ENCODE peak calls at places on chromosomes 7 and 10, in nine cellular contexts. R is IMR-90; N is spleen; B is fibroblast of lung; A is CD4-positive, CD25-positive, alpha-beta regulatory T cell; H is MM.1S; J is A549; Q is hepatocyte; S is transverse colon. K is an unnamed sample. For H3K4me1, the result is how much of the 10 kb centered on the place peaks cover.

GRCh38 chr7:44854644-44855364 is 6.9 kb upstream of the H2AZ2 start:
- DNase-seq in R (peak), N (no peak), B (peak), A (no peak), H (no peak), J (no peak), Q (no peak), S (no peak), K (no peak)

GRCh38 chr10:47038881-47039557 is 127.8 kb downstream of the PTPN20 start:
- DNase-seq in R (no peak), N (peak), B (no peak), A (no peak), H (no peak), J (no peak), Q (peak), S (no peak), K (no peak)

GRCh38 chr7:70355591-70356323 is 757.5 kb downstream of the AUTS2 start:
- DNase-seq in R (no peak), N (no peak), B (no peak), A (no peak), H (no peak), J (no peak), Q (no peak), S (no peak), K (no peak)

GRCh38 chr10:28291881-28292297 is 11.0 kb downstream of the MPP7 start:
- DNase-seq in R (peak), N (no peak), B (peak), A (no peak), H (no peak), J (no peak), Q (peak), S (no peak), K (no peak)

GRCh38 chr7:12571691-12572090 is 1.2 kb downstream of the SCIN start:
- DNase-seq in R (no peak), N (no peak), B (no peak), A (no peak), H (no peak), J (no peak), Q (no peak), S (no peak), K (no peak)

GRCh38 chr7:48636391-48637015 is 287.8 kb upstream of the CDC14C start:
- DNase-seq in R (no peak), N (no peak), B (peak), A (no peak), H (no peak), J (no peak), Q (no peak), S (no peak), K (no peak)

GRCh38 chr7:77685219-77685618 is 11.0 kb upstream of the RSBN1L start:
- DNase-seq in R (no peak), N (no peak), B (no peak), A (no peak), H (peak), J (no peak), Q (peak), S (peak), K (no peak)

GRCh38 chr7:74364061-74364460 is 74.9 kb downstream of the CLIP2 start:
- DNase-seq in R (no peak), N (no peak), B (no peak), A (no peak), H (no peak), J (peak), Q (no peak), S (no peak), K (no peak)

GRCh38 chr7:98996162-98996552 is 117.8 kb downstream of the TRRAP start:
- DNase-seq in R (no peak), N (no peak), B (no peak), A (no peak), H (no peak), J (no peak), Q (no peak), S (no peak), K (no peak)

GRCh38 chr7:102471791-102472125 is 7.0 kb downstream of the POLR2J start:
- DNase-seq in R (no peak), N (peak), B (no peak), A (no peak), H (peak), J (no peak), Q (no peak), S (no peak), K (no peak)

GRCh38 chr7:84877943-84878595 is 308.8 kb downstream of the SEMA3D start:
- DNase-seq in R (no peak), N (no peak), B (no peak), A (no peak), H (no peak), J (no peak), Q (no peak), S (no peak), K (no peak)

GRCh38 chr10:29703276-29703675 is 68.5 kb upstream of the SVIL start:
- DNase-seq in R (no peak), N (no peak), B (peak), A (no peak), H (no peak), J (no peak), Q (peak), S (no peak), K (no peak)

GRCh38 chr7:131381069-131381838 is 53.6 kb downstream of the MKLN1 start:
- DNase-seq in R (peak), N (no peak), B (peak), A (no peak), H (no peak), J (no peak), Q (no peak), S (no peak), K (no peak)

GRCh38 chr10:51257511-51258248 is 183.4 kb downstream of the PRKG1 start:
- DNase-seq in R (peak), N (no peak), B (peak), A (no peak), H (no peak), J (no peak), Q (no peak), S (no peak), K (no peak)

GRCh38 chr7:66306243-66306642 is 101.1 kb downstream of the TPST1 start:
- DNase-seq in R (peak), N (no peak), B (peak), A (no peak), H (no peak), J (no peak), Q (no peak), S (no peak), K (no peak)

DNA sequence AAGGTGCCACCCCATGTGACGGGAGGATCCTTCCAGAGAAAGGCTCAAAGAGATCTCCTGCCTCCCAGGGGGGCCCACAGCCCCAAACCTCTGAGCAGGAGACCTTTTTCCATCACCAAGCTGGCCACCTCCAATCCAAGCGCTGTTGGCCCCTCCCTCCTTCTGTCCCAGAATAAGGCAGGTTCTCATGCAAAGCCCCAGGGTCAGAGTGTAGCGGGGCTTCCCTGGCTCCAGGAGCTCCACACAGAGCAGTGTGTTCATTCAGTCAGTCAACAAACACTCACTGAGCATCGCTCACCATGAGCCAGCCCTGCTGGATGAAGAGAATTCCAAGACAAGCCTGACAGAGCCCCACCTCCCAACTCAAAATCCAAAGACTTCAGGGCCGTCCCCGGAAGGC is 39.0 kb downstream of the TNRC18 start:
- DNase-seq in R (no peak), N (no peak), B (no peak), A (no peak), H (no peak), J (no peak), Q (no peak), S (no peak), K (no peak)
- H3K4me1 ChIP-seq in R (under half), N (half or more), B (under half), A (under half), H (under half), J (under half), Q (under half), S (under half), K (under half)

GRCh38 chr10:62046522-62047239 is 145.2 kb downstream of the ARID5B start:
- DNase-seq in R (peak), N (no peak), B (peak), A (peak), H (peak), J (no peak), Q (peak), S (no peak), K (no peak)

GRCh38 chr10:62045765-62046521 is 144.4 kb downstream of the ARID5B start:
- DNase-seq in R (peak), N (no peak), B (peak), A (peak), H (peak), J (no peak), Q (peak), S (no peak), K (no peak)

GRCh38 chr10:62048473-62048872 is 147.0 kb downstream of the ARID5B start:
- DNase-seq in R (no peak), N (no peak), B (no peak), A (peak), H (peak), J (no peak), Q (no peak), S (no peak), K (no peak)

GRCh38 chr10:62047960-62048383 is 146.5 kb downstream of the ARID5B start:
- DNase-seq in R (no peak), N (no peak), B (peak), A (peak), H (peak), J (no peak), Q (peak), S (peak), K (no peak)

DNA sequence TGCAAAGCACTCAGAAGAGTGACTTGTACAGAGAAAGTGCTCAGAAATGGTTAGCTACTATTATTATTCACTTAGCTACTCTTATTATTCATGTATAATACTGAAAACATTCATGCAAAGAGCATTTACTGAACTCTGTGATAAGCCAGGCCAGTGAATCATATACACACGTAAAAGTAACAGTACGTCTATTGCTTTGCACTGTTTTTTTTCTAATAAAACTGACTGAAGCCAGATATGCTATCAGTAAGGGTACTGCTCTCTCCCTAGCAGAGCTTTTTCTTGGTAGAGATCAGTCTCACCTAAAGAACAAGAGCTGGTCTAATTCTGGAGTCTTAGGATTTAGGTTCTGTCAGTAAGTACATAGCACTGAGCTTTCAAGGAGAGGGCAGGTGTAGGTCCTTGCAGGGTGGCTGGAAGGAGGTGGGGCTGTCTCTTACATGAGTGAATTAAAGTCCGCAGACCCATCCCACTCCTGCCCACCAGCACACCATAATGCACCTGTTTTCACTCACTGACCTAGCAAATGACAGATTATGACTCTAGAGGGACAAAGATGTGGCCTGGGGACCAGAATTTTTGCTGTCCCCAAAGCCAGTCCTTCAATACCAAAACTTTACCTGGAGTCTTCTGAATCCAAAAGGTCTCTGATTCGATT is 145.9 kb downstream of the ARID5B start:
- DNase-seq in R (peak), N (no peak), B (peak), A (peak), H (peak), J (no peak), Q (no peak), S (no peak), K (no peak)
- H3K4me1 ChIP-seq in R (under half), N (half or more), B (under half), A (half or more), H (half or more), J (half or more), Q (under half), S (under half), K (half or more)

GRCh38 chr7:36207451-36208291 is 54.6 kb downstream of the EEPD1 start:
- DNase-seq in R (peak), N (peak), B (peak), A (peak), H (no peak), J (peak), Q (peak), S (peak), K (no peak)
- H3K4me1 ChIP-seq in R (half or more), N (under half), B (under half), A (under half), H (under half), J (half or more), Q (under half), S (under half), K (half or more)

GRCh38 chr10:117532003-117532385 is 10.6 kb upstream of the EMX2 start:
- DNase-seq in R (no peak), N (no peak), B (no peak), A (no peak), H (no peak), J (no peak), Q (no peak), S (no peak), K (no peak)

GRCh38 chr10:117532451-117533107 is 10.0 kb upstream of the EMX2 start:
- DNase-seq in R (no peak), N (no peak), B (no peak), A (no peak), H (no peak), J (no peak), Q (no peak), S (no peak), K (no peak)

GRCh38 chr10:117535045-117535751 is 7.3 kb upstream of the EMX2 start:
- DNase-seq in R (no peak), N (no peak), B (no peak), A (no peak), H (no peak), J (no peak), Q (peak), S (no peak), K (no peak)

GRCh38 chr10:117534321-117535044 is 8.1 kb upstream of the EMX2 start:
- DNase-seq in R (no peak), N (no peak), B (no peak), A (no peak), H (no peak), J (no peak), Q (peak), S (no peak), K (no peak)

DNA sequence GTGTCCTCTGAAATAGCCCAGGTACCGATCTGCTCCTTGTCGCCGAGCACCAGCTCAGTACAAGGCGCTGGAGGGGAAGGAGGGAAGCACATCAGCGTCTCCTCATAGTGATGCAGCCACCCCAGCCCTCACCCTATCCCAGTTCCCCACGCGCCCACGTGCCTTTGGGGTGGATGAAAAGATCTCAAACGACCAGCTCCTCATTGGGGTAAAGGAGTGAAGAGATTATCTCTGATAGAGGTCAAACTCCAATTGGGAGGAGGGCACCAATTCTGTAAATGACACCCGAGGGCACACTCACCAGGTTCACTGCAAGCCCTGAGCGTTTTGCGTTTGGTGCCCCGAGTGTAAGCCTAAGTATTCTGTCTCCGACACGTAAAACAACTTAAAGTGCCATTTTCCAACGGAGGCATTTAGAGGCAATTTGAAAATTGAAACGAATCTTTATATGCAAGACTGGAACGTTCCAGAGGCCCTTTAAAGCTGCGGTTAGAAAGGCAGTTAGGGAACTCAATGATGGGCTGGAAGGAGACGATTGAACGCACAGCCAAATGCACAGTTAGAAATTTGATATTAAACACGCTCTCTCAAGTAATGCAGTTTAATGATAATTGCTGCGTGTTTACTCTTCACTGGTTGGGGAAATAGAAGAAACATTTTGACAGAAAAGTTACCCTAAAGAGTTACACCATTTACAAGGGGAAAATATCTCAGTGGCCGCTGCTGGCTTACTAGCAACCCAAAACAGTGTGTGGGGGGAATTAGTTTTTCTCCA is 8.9 kb upstream of the EMX2 start:
- DNase-seq in R (no peak), N (no peak), B (no peak), A (no peak), H (no peak), J (no peak), Q (no peak), S (no peak), K (no peak)
- H3K4me1 ChIP-seq in R (under half), N (under half), B (under half), A (under half), H (under half), J (under half), Q (under half), S (under half), K (under half)

DNA sequence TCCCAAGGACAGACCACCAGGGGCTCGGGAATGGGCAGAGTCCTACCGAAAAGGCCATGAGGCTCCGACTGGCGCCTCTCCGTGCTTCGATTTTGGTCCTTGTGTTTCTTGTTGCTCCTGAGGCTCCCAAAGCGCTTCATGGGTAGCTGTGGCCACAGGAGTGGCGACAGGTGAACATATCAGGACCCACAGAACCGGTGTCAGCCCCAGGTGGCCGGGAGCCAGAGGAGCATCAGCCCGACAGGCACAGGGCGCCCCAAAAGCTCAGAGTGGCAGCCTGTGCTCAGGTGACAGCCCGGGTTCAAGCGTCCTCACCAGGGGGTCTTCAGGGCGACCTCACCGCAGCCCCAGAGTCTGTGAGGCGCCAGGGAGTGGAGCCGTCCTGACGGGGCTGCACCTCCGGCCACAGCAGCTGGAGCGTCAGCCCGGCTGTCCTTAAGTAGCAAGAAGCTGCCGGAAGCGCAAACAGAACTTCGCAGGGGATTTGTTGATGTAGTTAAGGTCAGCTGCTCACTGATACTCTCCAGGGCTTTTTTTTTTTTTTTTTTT is 141.0 kb downstream of the PRKAG2 start:
- DNase-seq in R (no peak), N (no peak), B (no peak), A (no peak), H (no peak), J (no peak), Q (no peak), S (no peak), K (no peak)
- H3K4me1 ChIP-seq in R (under half), N (under half), B (under half), A (under half), H (under half), J (under half), Q (under half), S (under half), K (under half)